ENCODE peak calls at places on chromosomes 7 and 10, in five cellular contexts. A is HEK293T, F is HepG2, N is H1, C is GM12878. P is an unnamed sample.

GRCh38 chr7:1322240-1323110 is 89.8 kb downstream of the UNCX start:
- DNase-seq in C (no peak), N (no peak), F (no peak), A (no peak), P (no peak)

GRCh38 chr7:16471933-16472332 is 6.4 kb upstream of the SOSTDC1 start:
- DNase-seq in A (no peak), F (peak), C (no peak), N (no peak), P (no peak)

GRCh38 chr10:132669208-132669861 is 116.6 kb downstream of the NKX6-2 start:
- DNase-seq in A (no peak), N (no peak), C (no peak), F (no peak), P (no peak)

GRCh38 chr7:3757059-3757458 is 456.0 kb downstream of the SDK1 start:
- DNase-seq in C (no peak), A (no peak), N (no peak), F (no peak), P (no peak)

GRCh38 chr7:79340212-79340611 is 113.3 kb downstream of the MAGI2 start:
- DNase-seq in F (no peak), N (no peak), A (no peak), C (no peak), P (no peak)

GRCh38 chr10:48542471-48543210 is 62.2 kb downstream of the ARHGAP22 start:
- DNase-seq in N (no peak), C (no peak), A (no peak), F (no peak), P (no peak)

GRCh38 chr7:150631084-150631824 is 931 bp downstream of the GIMAP6 start:
- DNase-seq in C (peak), F (no peak), A (no peak), N (no peak), P (no peak)

GRCh38 chr10:69865450-69865849 is 63.7 kb downstream of the COL13A1 start:
- DNase-seq in F (no peak), A (no peak), C (no peak), N (no peak), P (no peak)

GRCh38 chr7:91837397-91838070 is 43.0 kb downstream of the MTERF1 start:
- DNase-seq in F (no peak), N (no peak), C (no peak), A (no peak), P (no peak)

GRCh38 chr7:132191418-132191817 is 384.9 kb downstream of the PLXNA4 start:
- DNase-seq in N (no peak), A (no peak), C (no peak), F (no peak), P (no peak)

GRCh38 chr7:153381275-153382119 is 621.9 kb downstream of the ACTR3B start:
- DNase-seq in N (peak), A (peak), F (peak), C (no peak), P (peak)

GRCh38 chr10:95782274-95782830 is 26.4 kb downstream of the ENTPD1 start:
- DNase-seq in F (no peak), A (no peak), N (no peak), C (no peak), P (no peak)

GRCh38 chr7:12889391-12889790 is 202.0 kb downstream of the ARL4A start:
- DNase-seq in F (no peak), A (no peak), N (no peak), C (no peak), P (no peak)

GRCh38 chr7:4058158-4058557 is 623.9 kb upstream of the FOXK1 start:
- DNase-seq in N (no peak), A (no peak), F (no peak), C (no peak), P (no peak)

GRCh38 chr10:129764011-129764900 is 199.8 kb downstream of the EBF3 start:
- DNase-seq in N (peak), A (no peak), F (no peak), C (no peak), P (no peak)

GRCh38 chr10:129058664-129059155 is 408.3 kb upstream of the MGMT start:
- DNase-seq in C (no peak), N (no peak), A (no peak), F (no peak), P (no peak)

GRCh38 chr10:61346946-61347345 is 106.2 kb downstream of the TMEM26 start:
- DNase-seq in N (no peak), F (no peak), C (no peak), A (no peak), P (no peak)

GRCh38 chr10:70498970-70499828 is 20.6 kb downstream of the PALD1 start:
- DNase-seq in C (no peak), A (no peak), F (no peak), N (no peak), P (no peak)

GRCh38 chr10:99513061-99513460 is 19.7 kb upstream of the NKX2-3 start:
- DNase-seq in N (no peak), A (no peak), C (no peak), F (no peak), P (no peak)

GRCh38 chr10:5894458-5894857 is 4.4 kb downstream of the FBH1 start:
- DNase-seq in A (no peak), N (no peak), C (no peak), F (no peak), P (no peak)

GRCh38 chr10:116669832-116670644 is 49.3 kb downstream of the PNLIPRP2 start:
- DNase-seq in A (peak), F (peak), C (no peak), N (peak), P (peak)

GRCh38 chr10:78470267-78471103 is 436.8 kb downstream of the RPS24 start:
- DNase-seq in A (no peak), F (peak), N (no peak), C (no peak), P (no peak)

GRCh38 chr10:821322-821721 is 110.2 kb downstream of the LARP4B start:
- DNase-seq in F (no peak), A (no peak), C (no peak), N (no peak), P (no peak)

GRCh38 chr10:102484021-102484420 is 18.5 kb downstream of the ACTR1A start:
- DNase-seq in A (no peak), C (no peak), F (no peak), N (no peak), P (no peak)

DNA sequence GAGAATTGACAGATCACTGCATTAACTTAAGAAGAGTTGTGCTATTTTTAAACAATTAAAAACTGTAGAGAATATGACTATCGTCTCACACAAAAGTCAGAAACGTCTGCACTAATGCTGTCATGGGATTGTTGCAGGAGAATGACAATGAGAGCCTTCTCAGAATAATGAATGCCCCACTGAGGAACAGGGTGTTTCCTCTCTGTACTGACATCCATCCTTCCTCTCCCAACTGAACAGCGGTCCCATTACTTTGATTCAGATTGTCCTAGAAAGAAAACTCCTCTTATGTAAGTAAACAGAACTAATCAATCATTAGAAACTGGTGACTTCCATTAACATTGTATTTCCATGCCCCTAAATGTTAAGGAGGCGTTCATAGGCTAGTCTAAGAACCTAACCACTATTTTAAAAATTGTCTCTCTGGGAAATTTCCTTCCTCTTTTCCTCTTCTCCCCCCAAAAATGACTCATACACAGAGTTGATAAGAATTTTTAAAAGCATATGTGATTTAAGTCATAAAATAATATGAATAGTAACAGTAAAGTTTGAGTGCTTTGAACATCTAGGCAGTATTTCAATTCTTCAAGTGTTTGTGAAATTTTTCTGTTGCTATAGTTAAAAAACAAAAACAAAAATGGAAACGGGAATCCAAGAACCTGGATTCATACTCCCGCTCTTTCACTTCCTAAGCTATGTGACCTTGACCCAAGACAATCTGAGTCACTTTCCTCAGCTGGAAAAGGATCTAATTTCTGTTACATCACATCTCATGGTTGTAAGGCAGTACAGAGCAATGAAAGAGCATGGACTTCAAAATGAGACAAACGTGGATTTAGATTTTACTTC is 12.7 kb upstream of the MACC1 start:
- DNase-seq in A (no peak), N (no peak), F (no peak), C (no peak), P (no peak)
- TF ChIP-seq SUZ12 in A (no peak), N (no peak), F (no peak), C (no peak), P (no peak)

GRCh38 chr7:127137146-127137545 is 115.6 kb downstream of the GRM8 start:
- DNase-seq in N (no peak), A (no peak), F (no peak), C (no peak), P (no peak)

DNA sequence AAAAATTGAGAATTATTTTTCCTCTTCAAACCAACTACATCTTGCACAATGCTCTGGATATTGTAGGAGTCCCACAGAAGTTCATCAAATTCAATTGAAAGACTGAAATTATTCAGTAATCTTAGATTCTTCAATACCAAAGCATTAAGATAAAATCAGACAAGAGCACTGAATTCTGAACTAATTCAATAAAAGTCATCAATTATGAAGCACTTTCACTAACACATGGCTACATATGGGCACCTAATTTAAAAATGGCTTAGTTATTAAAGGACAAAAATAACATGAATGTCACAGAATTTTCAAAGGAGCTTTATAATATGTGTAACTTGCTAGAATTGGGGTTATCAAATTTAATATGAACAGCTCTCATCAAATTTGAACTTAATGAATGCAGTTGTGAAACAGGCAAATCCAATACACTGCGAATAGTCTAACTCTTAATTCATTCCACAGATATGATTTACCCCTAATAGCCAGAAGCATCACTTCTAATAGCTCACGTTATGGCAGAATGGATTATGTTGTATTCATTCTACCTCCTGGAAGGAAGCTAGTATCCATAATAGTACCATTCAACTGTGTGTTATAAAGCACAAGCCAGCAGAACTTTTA is 116.8 kb downstream of the GRM8 start:
- DNase-seq in A (no peak), N (no peak), C (no peak), F (no peak), P (no peak)
- TF ChIP-seq SUZ12 in A (no peak), N (no peak), C (no peak), F (no peak), P (no peak)

GRCh38 chr7:69076566-69076965 is 521.7 kb upstream of the AUTS2 start:
- DNase-seq in F (no peak), A (no peak), N (no peak), C (no peak), P (no peak)

GRCh38 chr7:69078997-69079769 is 519.1 kb upstream of the AUTS2 start:
- DNase-seq in C (no peak), A (no peak), F (no peak), N (no peak), P (peak)
- TF ChIP-seq SUZ12 in C (no peak), A (no peak), F (no peak), N (no peak), P (no peak)

DNA sequence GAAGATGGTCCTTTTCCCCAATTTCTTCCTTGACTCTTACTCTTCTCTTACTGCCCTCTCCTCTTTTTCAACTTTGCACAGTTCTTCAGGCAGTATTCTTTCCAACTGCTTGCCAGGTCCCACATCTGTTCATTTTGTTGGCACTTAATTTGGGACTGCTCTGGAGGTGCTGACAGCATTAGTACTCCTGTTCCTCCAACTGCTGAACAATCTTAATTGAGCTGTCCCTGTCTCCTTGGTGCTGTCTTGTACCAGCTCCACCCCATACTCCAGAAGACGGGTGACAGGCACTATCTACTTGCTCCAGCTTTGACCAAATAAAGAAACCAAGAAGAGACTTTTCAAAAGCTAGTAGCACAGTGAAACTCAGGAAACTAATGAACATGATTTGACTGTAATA is 160.0 kb downstream of the PDE1C start:
- DNase-seq in C (no peak), A (no peak), N (no peak), F (no peak), P (no peak)
- TF ChIP-seq SUZ12 in C (no peak), A (no peak), N (no peak), F (no peak), P (no peak)

DNA sequence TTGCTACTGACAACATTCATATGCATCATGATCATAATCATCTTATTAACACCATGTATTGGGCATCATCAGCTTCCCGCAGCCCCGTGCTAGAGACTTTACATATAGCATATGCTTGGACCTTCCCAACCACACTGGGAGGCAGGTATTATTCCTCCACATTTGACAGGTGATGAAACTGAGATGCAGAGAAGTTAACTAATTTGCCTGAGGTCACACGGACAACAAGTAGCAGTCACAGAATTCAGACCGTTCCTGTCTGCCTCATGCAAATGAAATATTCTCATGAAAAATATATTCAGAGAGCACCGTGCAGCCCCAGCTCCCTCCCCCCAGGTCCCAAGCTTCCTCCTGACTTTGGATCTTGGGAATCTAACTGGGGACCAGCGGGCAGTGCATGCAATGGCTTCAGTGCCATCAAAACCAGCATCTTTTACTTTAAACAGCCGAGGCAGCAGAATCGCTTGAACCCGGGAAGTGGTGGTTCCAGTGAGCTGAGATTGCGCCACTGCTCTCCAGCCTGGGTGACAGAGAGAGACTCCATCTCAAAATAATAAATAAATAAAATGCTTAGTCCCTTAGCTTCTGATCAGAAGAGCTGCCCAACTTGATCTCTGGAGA is 112.2 kb upstream of the GPR26 start:
- DNase-seq in N (peak), A (no peak), C (peak), F (no peak), P (no peak)
- TF ChIP-seq SUZ12 in N (no peak), A (no peak), C (no peak), F (no peak), P (no peak)

P was measured in NT2/D1.